ENCODE peak calls at places on chromosomes 4 and X, in nine cellular contexts. Q is lower leg skin, O is sigmoid colon, S is ovary, M is A549, G is GM12892, Y is upper lobe of left lung, J is H54, X is IMR-90. P is an unnamed sample.

GRCh38 chrX:22246620-22247019 is 26.1 kb upstream of the CBLL2 start:
- DNase-seq in M (no peak), J (no peak), O (no peak), Y (no peak), Q (no peak), X (peak; percentile 23), S (no peak), G (no peak), P (no peak)

GRCh38 chr4:89757154-89757723 is 79.7 kb downstream of the SNCA start:
- DNase-seq in X (no peak), M (no peak), G (no peak), S (no peak), J (no peak), Y (no peak), O (no peak), Q (no peak), P (no peak)

GRCh38 chrX:153640045-153640686 is 6.8 kb upstream of the DUSP9 start:
- DNase-seq in M (no peak), G (no peak), Q (peak; percentile 74), J (no peak), X (no peak), S (no peak), O (no peak), Y (no peak), P (no peak)

GRCh38 chrX:15418041-15418706 is 34.0 kb upstream of the VEGFD start:
- DNase-seq in Q (no peak), G (no peak), M (no peak), J (no peak), O (no peak), X (peak; percentile 88), S (no peak), Y (no peak), P (no peak)

GRCh38 chr4:3845094-3845743 is 79.0 kb downstream of the ADRA2C start:
- DNase-seq in J (no peak), M (no peak), Q (no peak), X (no peak), Y (no peak), G (no peak), S (no peak), O (no peak), P (no peak)

GRCh38 chr4:66489370-66489769 is 819.1 kb upstream of the EPHA5 start:
- DNase-seq in Y (no peak), O (no peak), J (no peak), Q (no peak), S (no peak), M (no peak), X (no peak), G (no peak), P (no peak)

GRCh38 chr4:93199492-93199891 is 629.1 kb upstream of the ATOH1 start:
- DNase-seq in O (no peak), G (no peak), M (peak; percentile 15), J (peak; percentile 1), Y (no peak), Q (no peak), S (no peak), X (peak; percentile 29), P (no peak)

GRCh38 chr4:3711183-3712111 is 54.7 kb upstream of the ADRA2C start:
- DNase-seq in G (no peak), M (no peak), X (no peak), Y (peak; percentile 50), O (no peak), S (no peak), J (no peak), Q (no peak), P (no peak)

GRCh38 chr4:182492456-182492855 is 249.3 kb downstream of the TENM3 start:
- DNase-seq in G (no peak), Y (no peak), X (peak; percentile 76), M (no peak), J (no peak), Q (no peak), O (no peak), S (no peak), P (no peak)

GRCh38 chr4:52659722-52660261 is 691 bp upstream of the USP46 start:
- DNase-seq in X (no peak), S (peak; percentile 77), M (peak; percentile 8), Y (peak; percentile 93), J (no peak), O (peak; percentile 81), Q (peak; percentile 93), G (no peak), P (peak; percentile 80)

GRCh38 chr4:52660643-52661042 is 1.5 kb upstream of the USP46 start:
- DNase-seq in Q (no peak), Y (no peak), G (no peak), O (no peak), M (no peak), J (no peak), S (no peak), X (no peak), P (no peak)

GRCh38 chr4:52657630-52658501 is 1.2 kb downstream of the USP46 start:
- DNase-seq in S (peak; percentile 39), Y (peak; percentile 17), M (no peak), O (peak; percentile 65), X (peak; percentile 69), J (no peak), Q (peak; percentile 84), G (no peak), P (no peak)

GRCh38 chr4:52658671-52659015 is 458 bp downstream of the USP46 start:
- DNase-seq in O (peak; percentile 66), G (no peak), S (peak; percentile 54), Q (no peak), J (no peak), Y (no peak), M (peak; percentile 3), X (no peak), P (no peak)

GRCh38 chr4:52659016-52659721 is at the start of gene USP46:
- DNase-seq in X (peak; percentile 69), G (peak; percentile 85), Y (peak; percentile 95), M (peak; percentile 43), J (peak; percentile 53), S (peak; percentile 82), O (peak; percentile 86), Q (peak; percentile 94), P (peak; percentile 52)
- TF ChIP-seq POLR2A in X (no peak), G (peak; percentile 77), Y (peak; percentile 67), M (peak; percentile 43), J (peak; percentile 38), S (peak; percentile 40), O (no peak), Q (no peak), P (peak; percentile 70)

GRCh38 chr4:663438-664428 is 10.3 kb downstream of the ATP5ME start:
- DNase-seq in J (no peak), M (no peak), G (no peak), Y (peak; percentile 94), X (no peak), Q (no peak), S (peak; percentile 70), O (peak; percentile 73), P (no peak)
- TF ChIP-seq POLR2A in J (no peak), M (no peak), G (no peak), Y (no peak), X (no peak), Q (no peak), S (no peak), O (no peak), P (no peak)

DNA sequence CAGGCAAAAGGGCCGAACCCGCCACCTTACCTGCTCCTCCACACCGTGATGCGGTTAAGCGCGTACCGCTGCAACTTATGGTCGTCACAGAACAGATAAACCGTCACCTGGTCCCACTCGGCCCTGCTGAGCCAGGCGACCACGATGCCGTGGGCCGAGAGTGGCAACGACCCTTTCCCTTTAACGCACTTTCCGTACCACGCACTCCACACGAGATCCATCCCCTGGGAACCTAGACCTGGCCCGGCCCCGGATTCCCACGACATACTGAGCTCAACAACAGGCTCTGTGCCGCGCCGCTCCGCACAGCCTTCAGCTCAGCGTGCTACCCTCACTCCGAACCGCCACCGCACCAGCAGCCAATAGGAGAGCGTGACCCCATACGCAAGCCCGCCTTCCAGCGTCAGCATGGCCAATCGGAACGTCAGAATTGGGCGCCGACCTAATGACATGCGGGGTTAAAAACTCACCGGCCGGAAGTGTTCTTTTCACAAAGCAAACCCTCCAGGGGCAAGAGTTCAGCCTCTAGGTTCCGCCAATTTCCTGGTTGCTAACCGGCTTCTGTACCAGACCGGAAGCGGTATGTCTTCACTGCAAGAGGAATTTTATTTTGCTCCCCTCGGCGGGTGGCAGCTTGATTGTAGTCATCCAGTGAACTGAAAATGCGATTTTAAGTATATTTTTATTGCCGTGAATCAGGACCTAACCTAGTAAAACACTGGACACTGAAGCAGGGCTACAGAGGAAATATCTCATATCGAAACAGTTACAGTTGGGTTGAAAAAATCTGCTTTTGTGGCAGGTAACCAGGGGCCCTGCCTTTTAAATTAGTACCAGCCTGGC is at the start of gene LAS1L:
- DNase-seq in M (peak; percentile 90), Y (peak; percentile 89), S (peak; percentile 91), X (peak; percentile 92), O (peak; percentile 96), Q (peak; percentile 97), G (peak; percentile 71), J (peak; percentile 84), P (peak; percentile 95)
- TF ChIP-seq POLR2A in M (peak; percentile 57), Y (peak; percentile 43), S (peak; percentile 28), X (peak; percentile 53), O (no peak), Q (no peak), G (peak; percentile 84), J (peak; percentile 47), P (no peak)

GRCh38 chr4:185831125-185831815 is 19.3 kb upstream of the SORBS2 start:
- DNase-seq in X (no peak), Q (no peak), Y (no peak), G (no peak), J (no peak), M (no peak), O (no peak), S (no peak), P (no peak)

GRCh38 chr4:185833055-185833598 is 21.1 kb upstream of the SORBS2 start:
- DNase-seq in G (no peak), J (no peak), X (peak; percentile 21), M (no peak), S (no peak), Y (no peak), Q (no peak), O (no peak), P (no peak)

GRCh38 chr4:185834088-185834487 is 22.1 kb upstream of the SORBS2 start:
- DNase-seq in Q (no peak), X (no peak), J (no peak), S (no peak), O (no peak), M (no peak), Y (no peak), G (no peak), P (no peak)

GRCh38 chr4:185826381-185826780 is 14.4 kb upstream of the SORBS2 start:
- DNase-seq in J (no peak), Y (no peak), X (no peak), Q (no peak), O (no peak), S (no peak), G (no peak), M (no peak), P (no peak)

DNA sequence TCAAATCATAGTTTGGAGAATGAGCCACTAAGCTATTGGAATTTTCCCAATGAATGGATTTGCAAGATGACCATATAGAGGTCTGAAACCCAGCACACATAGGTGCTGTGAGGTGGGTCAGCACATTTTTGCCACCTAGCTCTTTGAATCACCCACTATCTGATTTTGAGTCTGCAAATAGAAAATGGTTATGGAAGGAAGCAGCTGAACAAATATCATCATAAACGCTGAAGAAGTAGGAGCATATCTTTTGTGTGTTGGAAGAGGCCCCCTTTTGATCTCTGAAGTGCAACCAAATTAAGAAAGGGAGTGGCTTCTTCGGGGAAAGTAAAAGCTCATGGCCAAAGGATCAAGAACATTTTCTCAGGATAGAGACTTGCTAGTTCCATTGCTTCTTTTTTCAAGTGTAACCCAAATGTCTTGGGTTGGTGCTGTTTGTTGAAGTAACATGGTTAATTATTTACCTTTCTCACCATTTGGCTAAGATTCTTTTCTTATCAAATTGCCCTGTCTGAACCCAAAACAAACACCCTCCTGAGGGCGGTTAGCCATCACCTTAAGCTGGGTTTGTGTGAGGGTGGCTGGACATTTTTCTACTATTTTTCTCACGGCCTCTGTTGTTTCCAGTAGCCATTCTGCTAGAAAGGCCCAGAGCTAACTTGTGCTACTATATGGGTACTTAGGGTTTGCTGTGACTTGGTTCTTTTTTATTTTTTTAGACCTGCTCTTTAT is 18.4 kb upstream of the SORBS2 start:
- DNase-seq in J (no peak), M (no peak), S (no peak), O (no peak), Q (no peak), G (no peak), X (no peak), Y (no peak), P (no peak)
- TF ChIP-seq POLR2A in J (no peak), M (no peak), S (no peak), O (no peak), Q (no peak), G (no peak), X (no peak), Y (no peak), P (no peak)